ENCODE peak calls at places on chromosomes 6 and 20, in eight cellular contexts. B is HCT116, O is HepG2, E is K562, C is GM12878, Q is endothelial cell of umbilical vein, U is GM23338, R is H1. P is an unnamed sample.

GRCh38 chr6:45586216-45587171 is 208.8 kb upstream of the SUPT3H start:
- DNase-seq in U (no peak), Q (no peak), C (no peak), B (no peak), R (no peak), O (no peak), E (no peak), P (no peak)

GRCh38 chr20:51886341-51886740 is 84.0 kb upstream of the SALL4 start:
- DNase-seq in E (no peak), Q (no peak), R (no peak), U (no peak), O (no peak), B (no peak), C (no peak), P (no peak)

GRCh38 chr6:127186889-127187288 is 68.4 kb downstream of the RSPO3 start:
- DNase-seq in Q (no peak), R (no peak), U (peak), C (no peak), O (peak), E (peak), B (peak), P (no peak)

GRCh38 chr6:12637960-12638641 is 78.5 kb upstream of the PHACTR1 start:
- DNase-seq in R (peak), E (peak), O (peak), U (peak), B (peak), Q (peak), C (peak), P (no peak)

GRCh38 chr20:16803965-16804792 is 56.0 kb downstream of the OTOR start:
- DNase-seq in C (no peak), U (peak), O (peak), R (peak), Q (peak), E (peak), B (peak), P (peak)

GRCh38 chr6:168373389-168373788 is 53.8 kb upstream of the DACT2 start:
- DNase-seq in Q (no peak), O (no peak), C (no peak), U (no peak), B (no peak), E (no peak), R (no peak), P (no peak)

GRCh38 chr6:12957321-12958051 is 240.9 kb downstream of the PHACTR1 start:
- DNase-seq in C (no peak), B (no peak), E (no peak), Q (peak), R (no peak), O (no peak), U (peak), P (no peak)

GRCh38 chr20:7702141-7702540 is 238.1 kb downstream of the HAO1 start:
- DNase-seq in C (no peak), U (no peak), O (no peak), B (no peak), Q (no peak), E (no peak), R (no peak), P (no peak)

GRCh38 chr6:157224178-157224956 is 99.0 kb downstream of the TMEM242 start:
- DNase-seq in R (no peak), E (no peak), O (no peak), B (no peak), Q (no peak), U (no peak), C (no peak), P (no peak)

GRCh38 chr20:20083796-20084195 is 31.5 kb downstream of the CFAP61 start:
- DNase-seq in C (peak), E (peak), Q (peak), B (peak), O (peak), U (peak), R (no peak), P (peak)

GRCh38 chr6:138529510-138529909 is 30.2 kb upstream of the NHSL1 start:
- DNase-seq in E (no peak), B (no peak), C (no peak), U (peak), O (no peak), R (no peak), Q (no peak), P (no peak)

GRCh38 chr20:62355527-62356142 is 11.5 kb downstream of the LAMA5 start:
- DNase-seq in U (no peak), O (peak), R (no peak), Q (peak), C (no peak), E (no peak), B (no peak), P (no peak)

GRCh38 chr6:80366721-80367120 is 260.2 kb downstream of the BCKDHB start:
- DNase-seq in B (no peak), U (no peak), C (no peak), E (no peak), R (no peak), O (no peak), Q (peak), P (no peak)

GRCh38 chr20:11676618-11677289 is 240.9 kb upstream of the BTBD3 start:
- DNase-seq in O (peak), U (peak), E (peak), R (no peak), B (peak), C (no peak), Q (peak), P (no peak)

GRCh38 chr6:13278184-13278583 is 50.2 kb downstream of the TBC1D7 start:
- DNase-seq in C (no peak), Q (no peak), E (no peak), B (no peak), U (peak), O (no peak), R (peak), P (no peak)

GRCh38 chr6:165925474-165926156 is 242.0 kb downstream of the TBXT start:
- DNase-seq in R (no peak), Q (no peak), C (no peak), E (no peak), B (no peak), U (no peak), O (no peak), P (no peak)

GRCh38 chr6:150290429-150290828 is 78.4 kb upstream of the IYD start:
- DNase-seq in U (no peak), R (no peak), Q (no peak), B (no peak), C (no peak), O (no peak), E (no peak), P (no peak)

GRCh38 chr6:81934936-81935335 is 182.5 kb upstream of the TENT5A start:
- DNase-seq in E (no peak), C (no peak), Q (no peak), O (no peak), R (no peak), U (no peak), B (no peak), P (no peak)

GRCh38 chr6:17159240-17159639 is 57.4 kb downstream of the STMND1 start:
- DNase-seq in R (no peak), U (no peak), E (no peak), O (peak), B (no peak), C (no peak), Q (no peak), P (no peak)

GRCh38 chr20:22248052-22248667 is 336.2 kb downstream of the FOXA2 start:
- DNase-seq in Q (peak), E (peak), R (no peak), B (no peak), U (peak), O (peak), C (no peak), P (no peak)

GRCh38 chr6:152091201-152091600 is 283.7 kb downstream of the ESR1 start:
- DNase-seq in U (no peak), C (no peak), R (no peak), B (no peak), Q (peak), E (no peak), O (no peak), P (no peak)

GRCh38 chr6:165266236-165267025 is 43.0 kb downstream of the C6orf118 start:
- DNase-seq in B (no peak), R (no peak), C (no peak), O (no peak), U (no peak), E (no peak), Q (no peak), P (no peak)

GRCh38 chr6:113381957-113382356 is 475.2 kb upstream of the MARCKS start:
- DNase-seq in E (no peak), R (no peak), Q (peak), O (no peak), U (peak), C (peak), B (no peak), P (peak)

GRCh38 chr20:19528286-19529030 is 229.6 kb upstream of the RIN2 start:
- DNase-seq in C (no peak), U (no peak), R (no peak), Q (no peak), B (no peak), O (no peak), E (no peak), P (no peak)

GRCh38 chr6:138726066-138727060 is 47.2 kb upstream of the CCDC28A start:
- DNase-seq in R (no peak), Q (no peak), O (no peak), E (no peak), U (no peak), B (no peak), C (no peak), P (no peak)

GRCh38 chr20:35625584-35626385 is 10.2 kb downstream of the SPAG4 start:
- DNase-seq in C (no peak), R (no peak), E (no peak), O (no peak), Q (no peak), U (no peak), B (no peak), P (no peak)
- H3K27ac ChIP-seq in C (no peak), R (no peak), E (no peak), O (no peak), Q (no peak), U (no peak), B (no peak), P (no peak)

GRCh38 chr20:44701116-44701865 is 13.9 kb upstream of the CCN5 start:
- DNase-seq in C (no peak), R (no peak), O (peak), E (no peak), U (peak), B (no peak), Q (no peak), P (no peak)

GRCh38 chr20:44703956-44704488 is 11.1 kb upstream of the CCN5 start:
- DNase-seq in U (no peak), B (no peak), R (no peak), E (no peak), O (no peak), C (no peak), Q (no peak), P (no peak)

GRCh38 chr20:44703183-44703925 is 11.8 kb upstream of the CCN5 start:
- DNase-seq in O (no peak), Q (peak), R (no peak), C (no peak), U (no peak), B (no peak), E (no peak), P (no peak)

GRCh38 chr20:44701889-44702288 is 13.3 kb upstream of the CCN5 start:
- DNase-seq in C (no peak), R (no peak), Q (no peak), B (no peak), U (peak), E (no peak), O (no peak), P (no peak)

GRCh38 chr20:44702776-44703175 is 12.4 kb upstream of the CCN5 start:
- DNase-seq in O (no peak), C (no peak), Q (peak), E (no peak), B (no peak), U (no peak), R (no peak), P (no peak)
- TF ChIP-seq POLR2AphosphoS5 in O (no peak), C (no peak), Q (peak), E (no peak), B (no peak), U (no peak), R (no peak), P (no peak)

GRCh38 chr6:79227445-79227844 is 7.0 kb downstream of the HMGN3 start:
- DNase-seq in E (no peak), R (no peak), Q (no peak), U (no peak), C (no peak), O (no peak), B (no peak), P (no peak)

GRCh38 chr6:79225718-79226117 is 8.8 kb downstream of the HMGN3 start:
- DNase-seq in B (no peak), O (no peak), R (no peak), U (no peak), C (no peak), E (no peak), Q (no peak), P (no peak)

GRCh38 chr6:79224005-79224404 is 10.5 kb downstream of the HMGN3 start:
- DNase-seq in U (no peak), O (peak), B (no peak), E (no peak), Q (no peak), R (no peak), C (no peak), P (no peak)
- TF ChIP-seq EZH2 in U (no peak), O (no peak), B (no peak), E (no peak), Q (no peak), R (no peak), C (no peak), P (no peak)

GRCh38 chr6:144659202-144659731 is 374.1 kb downstream of the UTRN start:
- DNase-seq in U (peak), C (no peak), B (no peak), O (peak), E (no peak), Q (peak), R (no peak), P (no peak)
- H3K27ac ChIP-seq in U (peak), C (no peak), B (no peak), O (peak), E (no peak), Q (no peak), R (no peak), P (peak)

DNA sequence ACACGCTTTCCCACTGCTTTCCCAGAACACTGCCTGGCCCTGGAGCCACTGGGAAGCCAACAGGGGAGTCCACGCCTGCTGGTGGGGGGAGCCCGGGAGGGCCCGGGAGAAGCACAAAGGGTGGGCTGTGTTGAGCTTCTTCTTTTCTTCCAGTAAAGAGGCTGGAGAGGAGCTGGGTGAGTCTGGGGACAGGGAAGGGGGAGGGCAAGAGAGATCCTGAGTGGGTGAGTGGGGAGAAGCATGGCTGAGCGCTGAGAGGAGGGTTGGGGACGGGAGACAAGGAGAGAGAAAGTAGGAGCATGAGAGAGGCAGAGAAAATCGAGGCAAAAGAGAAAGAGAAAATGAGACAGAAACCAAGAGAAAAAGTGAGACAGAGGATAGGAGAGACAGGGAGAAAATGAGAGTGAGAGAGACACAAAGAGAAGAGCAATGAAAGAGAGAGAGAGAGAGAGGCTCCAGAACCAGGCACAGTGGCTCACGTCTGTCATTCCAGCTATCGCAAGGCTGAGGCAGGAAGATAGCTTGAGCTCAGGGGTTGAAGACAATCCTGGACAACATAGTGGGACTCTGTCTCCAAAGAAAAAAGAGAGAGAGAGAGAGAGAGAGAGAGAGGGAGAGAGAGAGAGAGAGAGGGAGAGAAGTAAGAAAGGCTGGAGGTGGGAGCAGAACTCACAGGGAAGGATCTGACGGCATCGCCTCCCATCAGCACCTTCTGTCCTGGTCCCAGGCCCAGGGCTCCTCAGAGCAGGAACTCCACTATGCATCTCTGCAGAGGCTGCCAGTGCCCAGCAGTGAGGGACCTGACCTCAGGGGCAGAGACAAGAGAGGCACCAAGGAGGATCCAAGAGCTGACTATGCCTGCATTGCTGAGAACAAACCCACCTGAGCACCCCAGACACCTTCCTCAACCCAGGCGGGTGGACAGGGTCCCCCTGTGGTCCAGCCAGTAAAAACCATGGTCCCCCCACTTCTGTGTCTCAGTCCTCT is 2.0 kb downstream of the LST1 start:
- DNase-seq in E (no peak), O (no peak), Q (no peak), B (no peak), U (no peak), R (no peak), C (no peak), P (no peak)
- TF ChIP-seq POLR2AphosphoS5 in E (no peak), O (no peak), Q (no peak), B (no peak), U (no peak), R (no peak), C (no peak), P (no peak)

GRCh38 chr6:145043926-145044500 is 691.3 kb downstream of the EPM2A start:
- DNase-seq in B (no peak), R (no peak), U (no peak), C (no peak), E (no peak), O (no peak), Q (no peak), P (no peak)
- TF ChIP-seq EZH2 in B (no peak), R (no peak), U (no peak), C (no peak), E (no peak), O (no peak), Q (no peak), P (no peak)

DNA sequence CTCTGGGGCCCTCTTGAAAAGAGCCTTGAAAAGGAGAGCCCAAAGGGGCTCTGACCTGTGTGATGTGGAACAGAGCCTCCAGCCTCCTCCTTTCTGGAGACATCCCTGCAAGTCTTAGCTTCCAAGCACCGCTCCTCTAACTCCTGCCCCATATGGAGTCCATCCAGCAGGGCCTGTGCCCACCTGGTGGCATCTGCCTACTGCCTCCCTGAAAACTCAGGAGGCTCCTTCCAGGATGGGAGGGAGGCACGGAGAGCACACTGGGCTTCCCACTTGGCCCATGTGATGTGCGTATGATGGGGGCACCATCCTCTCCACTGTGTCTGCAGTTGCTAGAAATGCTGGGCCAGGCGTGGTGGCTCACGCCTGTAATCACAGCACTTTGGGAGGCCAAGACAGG is 98.1 kb downstream of the SYNDIG1 start:
- DNase-seq in E (no peak), Q (no peak), B (no peak), U (no peak), O (no peak), C (no peak), R (no peak), P (no peak)
- H3K27ac ChIP-seq in E (no peak), Q (no peak), B (no peak), U (no peak), O (no peak), C (no peak), R (no peak), P (no peak)